ENCODE peak calls at places on chromosome 17, in six cellular contexts. S is LoVo; L is activated T-helper 1 cell treated with anti-CD3 and anti-CD28 coated beads, Interleukin-12 subunit alpha, Interleukin-12 subunit beta, Interleukin-2, Interleukin-4 antibody, amounts not matched to agents 30 ng/mL and 10 ng/mL and 1 ng/mL, durations not matched to agents 14 hours and 24 hours and 36 hours; U is cardiac muscle cell; T is iPS-NIHi11; Z is substantia nigra. V is an unnamed sample.

GRCh38 chr17:74042744-74043486 is 160.6 kb upstream of the RPL38 start:
- DNase-seq in S (peak), L (no peak), U (peak), T (peak), Z (no peak), V (peak)

GRCh38 chr17:75864448-75864871 is 9.3 kb upstream of the WBP2 start:
- DNase-seq in S (no peak), L (peak), U (peak), T (no peak), Z (no peak), V (no peak)

GRCh38 chr17:75587718-75588545 is at the start of gene MYO15B:
- DNase-seq in S (no peak), L (peak), U (peak), T (peak), Z (peak), V (no peak)

GRCh38 chr17:51060396-51060795 is 60.3 kb downstream of the SPAG9 start:
- DNase-seq in S (peak), L (no peak), U (no peak), T (no peak), Z (no peak), V (no peak)

GRCh38 chr17:16081507-16082087 is 82.0 kb downstream of the TTC19 start:
- DNase-seq in S (no peak), L (no peak), U (no peak), T (no peak), Z (no peak), V (no peak)

GRCh38 chr17:4678448-4679026 is 25.4 kb downstream of the PELP1 start:
- DNase-seq in S (peak), L (no peak), U (peak), T (no peak), Z (no peak), V (peak)

GRCh38 chr17:64092111-64092510 is 37.8 kb downstream of the ERN1 start:
- DNase-seq in S (no peak), L (no peak), U (no peak), T (no peak), Z (no peak), V (no peak)

GRCh38 chr17:79353548-79353947 is 257.3 kb downstream of the RBFOX3 start:
- DNase-seq in S (no peak), L (no peak), U (no peak), T (no peak), Z (no peak), V (no peak)

GRCh38 chr17:13597723-13598347 is 3.9 kb downstream of the HS3ST3A1 start:
- DNase-seq in S (peak), L (peak), U (peak), T (peak), Z (no peak), V (peak)

GRCh38 chr17:46730679-46731078 is 87.8 kb downstream of the WNT3 start:
- DNase-seq in S (no peak), L (no peak), U (no peak), T (no peak), Z (no peak), V (no peak)

GRCh38 chr17:38701504-38702165 is 3.4 kb upstream of the MLLT6 start:
- DNase-seq in S (peak), L (peak), U (peak), T (no peak), Z (no peak), V (peak)

GRCh38 chr17:979539-980405 is at the start of gene NXN:
- DNase-seq in S (peak), L (peak), U (peak), T (peak), Z (peak), V (peak)

GRCh38 chr17:64418506-64419339 is 28.1 kb upstream of the PECAM1 start:
- DNase-seq in S (peak), L (peak), U (peak), T (peak), Z (no peak), V (peak)

GRCh38 chr17:4858068-4858879 is 25.1 kb downstream of the MINK1 start:
- DNase-seq in S (no peak), L (no peak), U (peak), T (peak), Z (peak), V (no peak)

GRCh38 chr17:41680426-41681040 is 8.2 kb upstream of the EIF1 start:
- DNase-seq in S (no peak), L (no peak), U (no peak), T (no peak), Z (no peak), V (no peak)

GRCh38 chr17:51013322-51013721 is 107.3 kb downstream of the SPAG9 start:
- DNase-seq in S (no peak), L (no peak), U (no peak), T (no peak), Z (no peak), V (no peak)

GRCh38 chr17:66900126-66901010 is 64.1 kb upstream of the CACNG4 start:
- DNase-seq in S (no peak), L (no peak), U (peak), T (no peak), Z (no peak), V (peak)

GRCh38 chr17:29251969-29252866 is 5.6 kb downstream of the CRYBA1 start:
- DNase-seq in S (no peak), L (no peak), U (peak), T (peak), Z (no peak), V (peak)

GRCh38 chr17:12229315-12229714 is 208.6 kb downstream of the MAP2K4 start:
- DNase-seq in S (peak), L (no peak), U (no peak), T (no peak), Z (no peak), V (no peak)

GRCh38 chr17:27733771-27734170 is 66.6 kb downstream of the NOS2 start:
- DNase-seq in S (no peak), L (no peak), U (no peak), T (no peak), Z (no peak), V (no peak)

GRCh38 chr17:56866496-56866895 is 32.5 kb downstream of the DGKE start:
- DNase-seq in S (no peak), L (no peak), U (no peak), T (no peak), Z (no peak), V (peak)

GRCh38 chr17:263271-263670 is 81.8 kb upstream of the DOC2B start:
- DNase-seq in S (no peak), L (no peak), U (no peak), T (no peak), Z (no peak), V (no peak)

GRCh38 chr17:77734371-77735050 is 224.0 kb upstream of the TNRC6C start:
- DNase-seq in S (no peak), L (no peak), U (peak), T (peak), Z (peak), V (peak)

GRCh38 chr17:76376318-76377133 is 7.9 kb upstream of the SPHK1 start:
- DNase-seq in S (no peak), L (no peak), U (peak), T (no peak), Z (no peak), V (no peak)

GRCh38 chr17:82013341-82013740 is 9.3 kb downstream of the CENPX start:
- DNase-seq in S (no peak), L (no peak), U (no peak), T (peak), Z (no peak), V (no peak)